ENCODE peak calls at places on chromosomes 12 and 14, in seven cellular contexts. V is RWPE1; R is GM12865; D is CD4-positive, alpha-beta T cell; H is fibroblast of pulmonary artery; A is cardiac muscle cell; Z is tibial artery. P is an unnamed sample.

GRCh38 chr14:61559641-61560201 is 135.6 kb upstream of the HIF1A start:
- DNase-seq in R (no peak), D (no peak), V (no peak), A (no peak), Z (no peak), H (no peak), P (no peak)

GRCh38 chr12:118541071-118541470 is 164.7 kb downstream of the SUDS3 start:
- DNase-seq in Z (no peak), V (no peak), R (no peak), A (no peak), D (no peak), H (no peak), P (no peak)

GRCh38 chr12:27964123-27964522 is 8.4 kb downstream of the PTHLH start:
- DNase-seq in Z (no peak), A (no peak), R (no peak), D (no peak), H (no peak), V (no peak), P (no peak)

GRCh38 chr12:124497039-124497438 is 70.4 kb downstream of the NCOR2 start:
- DNase-seq in D (no peak), A (no peak), Z (no peak), H (peak; percentile 85), R (no peak), V (no peak), P (no peak)

GRCh38 chr14:75513911-75514672 is 8.2 kb upstream of the BATF start:
- DNase-seq in H (no peak), A (no peak), Z (no peak), V (no peak), R (peak; percentile 84), D (no peak), P (peak; percentile 64)

GRCh38 chr14:58656671-58657411 is 19.1 kb downstream of the DACT1 start:
- DNase-seq in H (no peak), V (no peak), D (no peak), Z (no peak), A (no peak), R (no peak), P (no peak)

GRCh38 chr12:101698782-101699347 is 1.4 kb downstream of the CHPT1 start:
- DNase-seq in A (no peak), V (peak; percentile 12), H (peak; percentile 20), R (no peak), D (no peak), Z (no peak), P (peak; percentile 26)

GRCh38 chr14:94485944-94486841 is 10.2 kb upstream of the SERPINA9 start:
- DNase-seq in D (peak; percentile 18), H (peak; percentile 58), A (peak; percentile 70), Z (peak; percentile 31), V (peak; percentile 72), R (peak; percentile 39), P (peak; percentile 80)

GRCh38 chr12:77609016-77609415 is 221.7 kb upstream of the NAV3 start:
- DNase-seq in R (no peak), A (no peak), H (no peak), V (no peak), D (no peak), Z (no peak), P (no peak)

GRCh38 chr12:100576311-100577036 is 3.0 kb downstream of the GAS2L3 start:
- DNase-seq in Z (no peak), H (peak; percentile 89), R (no peak), V (peak; percentile 69), D (no peak), A (no peak), P (no peak)

GRCh38 chr14:105378873-105379685 is 19.3 kb upstream of the TEX22 start:
- DNase-seq in D (no peak), R (no peak), V (no peak), A (no peak), H (no peak), Z (no peak), P (no peak)

GRCh38 chr12:124928095-124928911 is 13.9 kb upstream of the UBC start:
- DNase-seq in H (peak; percentile 94), D (peak; percentile 25), Z (peak; percentile 64), V (peak; percentile 92), R (peak; percentile 78), A (no peak), P (no peak)

GRCh38 chr12:13982010-13982409 is 608 bp upstream of the GRIN2B start:
- DNase-seq in D (no peak), H (no peak), Z (no peak), A (peak; percentile 20), R (peak; percentile 11), V (no peak), P (no peak)

GRCh38 chr14:45247427-45247826 is 5.6 kb downstream of the MIS18BP1 start:
- DNase-seq in R (no peak), D (no peak), A (no peak), V (no peak), Z (no peak), H (peak; percentile 19), P (no peak)

GRCh38 chr12:88552672-88553079 is 27.6 kb downstream of the KITLG start:
- DNase-seq in H (peak; percentile 78), A (no peak), V (no peak), Z (no peak), R (no peak), D (no peak), P (no peak)

GRCh38 chr12:130460611-130461478 is 123.2 kb downstream of the PIWIL1 start:
- DNase-seq in A (no peak), Z (no peak), R (no peak), V (no peak), D (no peak), H (no peak), P (no peak)

GRCh38 chr12:82838827-82839226 is 152.1 kb downstream of the TMTC2 start:
- DNase-seq in H (no peak), A (peak; percentile 25), D (no peak), V (no peak), R (no peak), Z (no peak), P (no peak)

GRCh38 chr12:56223571-56224101 is 506 bp upstream of the NABP2 start:
- DNase-seq in Z (no peak), A (no peak), V (no peak), R (no peak), D (no peak), H (no peak), P (no peak)

GRCh38 chr12:10175849-10176641 is 2.8 kb upstream of the TMEM52B start:
- DNase-seq in Z (no peak), V (peak; percentile 51), H (no peak), D (no peak), R (no peak), A (no peak), P (no peak)

GRCh38 chr12:107450541-107450940 is 235.1 kb upstream of the PWP1 start:
- DNase-seq in V (no peak), H (no peak), R (no peak), A (no peak), D (no peak), Z (no peak), P (no peak)

GRCh38 chr14:103694572-103695026 is 20.7 kb downstream of the XRCC3 start:
- DNase-seq in V (no peak), A (no peak), R (no peak), Z (no peak), H (no peak), D (no peak), P (no peak)

GRCh38 chr14:21229821-21230220 is 39.4 kb downstream of the HNRNPC start:
- DNase-seq in D (no peak), Z (no peak), A (no peak), H (no peak), R (no peak), V (no peak), P (no peak)

DNA sequence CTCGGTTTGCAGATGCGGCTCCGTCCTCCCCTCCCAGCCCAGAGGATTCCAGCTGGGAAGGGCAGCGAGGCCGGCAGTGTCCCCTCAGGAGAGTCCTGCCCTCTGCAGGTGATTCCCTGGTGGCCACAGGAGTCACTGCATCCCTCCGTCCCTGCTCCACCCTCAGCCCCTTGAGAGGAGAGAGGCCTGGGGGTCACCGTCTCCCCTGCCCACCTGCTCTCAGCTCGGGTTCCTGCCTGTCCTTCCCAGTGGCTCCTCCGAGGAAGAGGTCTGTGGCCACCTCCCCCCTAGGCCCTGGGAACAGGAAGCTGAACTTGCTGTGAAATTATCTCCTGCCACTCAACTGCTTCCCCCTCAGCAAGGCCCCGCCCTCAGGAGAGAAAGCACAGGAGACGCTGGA is 12.9 kb upstream of the GALNT9 start:
- DNase-seq in H (no peak), D (no peak), Z (no peak), V (peak; percentile 11), R (no peak), A (peak; percentile 36), P (no peak)
- TF ChIP-seq CTCF in H (peak; percentile 41), D (peak; percentile 27), Z (no peak), V (peak; percentile 13), R (no peak), A (peak; percentile 33), P (no peak)

GRCh38 chr12:18079541-18080230 is 10.3 kb downstream of the RERGL start:
- DNase-seq in Z (no peak), R (no peak), D (no peak), H (no peak), V (no peak), A (no peak), P (no peak)
- TF ChIP-seq CTCF in Z (no peak), R (no peak), D (no peak), H (no peak), V (no peak), A (no peak), P (no peak)

GRCh38 chr14:99123208-99123870 is 148.7 kb downstream of the BCL11B start:
- DNase-seq in A (no peak), R (no peak), D (no peak), Z (no peak), V (no peak), H (no peak), P (no peak)

GRCh38 chr14:99125616-99126431 is 146.2 kb downstream of the BCL11B start:
- DNase-seq in V (no peak), H (no peak), A (no peak), D (no peak), R (no peak), Z (no peak), P (no peak)

GRCh38 chr14:99122521-99123125 is 149.4 kb downstream of the BCL11B start:
- DNase-seq in V (no peak), D (no peak), R (no peak), A (no peak), Z (no peak), H (no peak), P (no peak)

GRCh38 chr14:99125113-99125512 is 146.9 kb downstream of the BCL11B start:
- DNase-seq in D (no peak), R (no peak), A (no peak), H (no peak), Z (no peak), V (no peak), P (no peak)

DNA sequence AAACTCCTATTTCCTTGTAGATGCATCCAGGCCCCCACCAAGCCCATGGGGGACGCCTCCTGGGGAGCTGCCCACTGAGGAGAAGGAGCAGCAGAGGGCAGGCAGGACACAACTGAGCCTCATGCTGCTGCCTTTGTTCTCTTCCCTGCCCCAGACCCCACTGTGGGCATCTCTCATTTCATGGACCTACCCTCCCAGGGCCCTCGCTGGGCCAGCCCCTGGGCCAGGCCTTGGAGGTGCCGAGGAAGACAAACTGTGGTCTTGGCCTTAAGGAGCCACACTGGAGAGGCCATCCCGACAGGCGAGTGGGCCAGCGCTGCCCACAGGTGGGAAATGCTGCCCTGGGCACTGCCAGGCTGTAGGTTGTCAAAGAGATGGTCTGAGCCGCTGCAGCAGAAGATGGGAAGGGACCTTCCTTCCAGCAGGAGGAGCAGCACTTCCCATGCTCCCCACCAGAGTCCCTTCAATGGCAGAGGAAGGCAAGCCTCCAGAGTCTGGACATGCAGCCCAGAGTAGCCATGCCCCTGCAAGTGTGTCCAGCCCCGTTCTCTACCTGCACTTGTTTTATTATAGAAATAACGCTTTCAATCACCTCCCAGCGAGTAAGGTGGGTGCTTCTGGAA is 147.4 kb downstream of the BCL11B start:
- DNase-seq in R (no peak), H (no peak), A (no peak), V (no peak), Z (no peak), D (no peak), P (no peak)
- TF ChIP-seq CTCF in R (no peak), H (no peak), A (no peak), V (no peak), Z (no peak), D (no peak), P (no peak)

GRCh38 chr12:119804011-119804641 is 73.0 kb downstream of the CIT start:
- DNase-seq in V (peak; percentile 75), H (peak; percentile 64), Z (peak; percentile 30), D (no peak), A (peak; percentile 87), R (peak; percentile 17), P (no peak)
- TF ChIP-seq CTCF in V (peak; percentile 64), H (peak; percentile 29), Z (no peak), D (no peak), A (peak; percentile 37), R (no peak), P (peak; percentile 14)